ENCODE peak calls at places on chromosome 21, in eight cellular contexts. F is H1, P is fibroblast of lung, E is neuronal stem cell, Q is IMR-90, V is PC-3, W is MM.1S, T is H9. N is an unnamed sample.

GRCh38 chr21:38631171-38631570 is 132.9 kb upstream of the ERG start:
- DNase-seq in E (no peak), F (no peak), W (no peak), T (no peak), Q (no peak), V (no peak), P (peak; percentile 93), N (no peak)

GRCh38 chr21:46294647-46295176 is 8.6 kb downstream of the YBEY start:
- DNase-seq in E (no peak), T (no peak), Q (peak; percentile 68), V (no peak), F (no peak), W (no peak), P (peak; percentile 86), N (no peak)

GRCh38 chr21:40095477-40095876 is 228.2 kb downstream of the PCP4 start:
- DNase-seq in V (no peak), W (no peak), P (no peak), Q (no peak), T (no peak), F (no peak), E (no peak), N (no peak)

GRCh38 chr21:28885853-28886177 is 106.9 kb downstream of the LTN1 start:
- DNase-seq in V (no peak), W (no peak), Q (no peak), E (no peak), T (no peak), P (no peak), F (no peak), N (no peak)

GRCh38 chr21:45935628-45936027 is 45.9 kb upstream of the COL6A1 start:
- DNase-seq in F (peak; percentile 49), T (no peak), V (no peak), E (peak; percentile 39), P (peak; percentile 62), Q (peak; percentile 63), W (no peak), N (no peak)

GRCh38 chr21:27581168-27581567 is 614.3 kb upstream of the ADAMTS5 start:
- DNase-seq in Q (peak; percentile 63), F (no peak), P (peak; percentile 79), E (no peak), V (peak; percentile 71), W (no peak), T (no peak), N (peak; percentile 78)

GRCh38 chr21:18646114-18646513 is 242.5 kb upstream of the TMPRSS15 start:
- DNase-seq in F (no peak), Q (no peak), E (no peak), V (no peak), P (no peak), T (no peak), W (peak; percentile 7), N (no peak)

GRCh38 chr21:29017639-29018237 is 1.4 kb downstream of the RWDD2B start:
- DNase-seq in T (no peak), Q (no peak), P (no peak), E (no peak), V (no peak), W (no peak), F (no peak), N (no peak)

GRCh38 chr21:35217504-35218060 is 168.5 kb upstream of the RUNX1 start:
- DNase-seq in Q (peak; percentile 85), V (peak; percentile 100), E (no peak), W (peak; percentile 46), P (peak; percentile 95), T (peak; percentile 45), F (no peak), N (peak; percentile 100)

GRCh38 chr21:35491920-35492678 is 443.0 kb upstream of the RUNX1 start:
- DNase-seq in E (no peak), W (no peak), T (no peak), F (no peak), Q (no peak), P (no peak), V (no peak), N (no peak)

GRCh38 chr21:15604424-15604823 is 125.4 kb upstream of the USP25 start:
- DNase-seq in E (no peak), T (no peak), W (no peak), V (peak; percentile 92), F (no peak), P (peak; percentile 70), Q (peak; percentile 32), N (no peak)

GRCh38 chr21:45994738-45995685 is 13.4 kb downstream of the COL6A1 start:
- DNase-seq in V (no peak), W (no peak), Q (no peak), F (no peak), T (no peak), E (no peak), P (no peak), N (no peak)

GRCh38 chr21:38273745-38274544 is 17.2 kb downstream of the KCNJ15 start:
- DNase-seq in E (no peak), W (no peak), P (no peak), T (no peak), F (no peak), V (no peak), Q (peak; percentile 74), N (no peak)

GRCh38 chr21:46184625-46185555 is 631 bp upstream of the SPATC1L start:
- DNase-seq in T (peak; percentile 95), F (peak; percentile 89), W (peak; percentile 84), P (peak; percentile 94), V (peak; percentile 65), E (peak; percentile 95), Q (peak; percentile 75), N (no peak)

GRCh38 chr21:36096398-36097290 is 26.8 kb downstream of the CBR1 start:
- DNase-seq in P (peak; percentile 27), E (no peak), T (peak; percentile 37), Q (no peak), W (no peak), F (no peak), V (no peak), N (no peak)

GRCh38 chr21:45983981-45984551 is 2.5 kb downstream of the COL6A1 start:
- DNase-seq in E (no peak), F (no peak), V (peak; percentile 65), Q (no peak), T (no peak), W (no peak), P (no peak), N (no peak)

DNA sequence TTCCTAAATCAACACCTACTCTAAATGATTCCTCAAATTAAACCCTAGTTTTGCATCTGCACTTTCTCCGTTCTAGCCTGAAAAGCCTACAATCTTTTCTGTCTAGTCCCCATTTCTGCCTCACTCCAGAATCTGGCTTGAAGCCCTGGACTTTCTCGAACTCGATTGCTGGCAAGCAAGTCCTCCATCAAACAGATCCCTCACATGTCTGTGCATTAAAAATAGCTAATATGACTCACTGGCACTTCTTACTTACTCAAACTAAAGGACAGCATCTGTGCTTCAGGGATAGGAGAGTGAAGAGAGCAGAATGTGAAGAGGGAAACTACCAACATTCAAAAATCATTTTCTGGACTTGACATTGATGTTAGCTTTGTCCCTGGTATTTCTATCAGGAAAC is 51.8 kb upstream of the CXADR start:
- DNase-seq in Q (peak; percentile 92), E (no peak), T (no peak), P (peak; percentile 94), F (no peak), V (peak; percentile 31), W (no peak), N (no peak)
- H3K4me2 ChIP-seq in Q (peak overlapping the region; percentile 75), E (no peak overlapping the region), T (no peak overlapping the region), P (peak overlapping the region; percentile 28), F (no peak overlapping the region), V (no peak overlapping the region), W (no peak overlapping the region), N (peak overlapping the region; percentile 75)

DNA sequence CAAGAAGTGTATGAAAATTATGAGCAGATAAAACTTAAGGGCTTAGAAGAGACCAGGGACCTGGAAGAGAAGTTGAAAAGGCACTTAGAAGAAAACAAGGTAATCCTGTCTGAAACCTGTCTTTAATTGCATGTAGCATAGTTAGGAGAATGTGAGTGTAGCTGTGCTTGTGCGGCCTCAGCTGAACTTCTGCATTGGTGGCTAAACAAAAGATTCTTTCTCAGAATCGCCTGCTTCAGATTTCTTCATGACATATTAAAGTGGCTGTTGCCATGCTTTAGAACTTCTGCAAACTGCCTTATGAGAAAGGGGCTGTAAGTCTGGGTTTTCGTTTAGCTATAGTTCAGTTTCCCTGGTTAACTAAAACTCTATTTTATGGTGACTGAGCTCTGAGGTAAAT is 94.5 kb downstream of the VPS26C start:
- DNase-seq in F (no peak), W (no peak), T (no peak), P (no peak), V (no peak), E (no peak), Q (no peak), N (no peak)
- H3K9ac ChIP-seq in F (no peak overlapping the region), W (no peak overlapping the region), T (no peak overlapping the region), P (no peak overlapping the region), V (no peak overlapping the region), E (no peak overlapping the region), Q (no peak overlapping the region), N (no peak overlapping the region)

DNA sequence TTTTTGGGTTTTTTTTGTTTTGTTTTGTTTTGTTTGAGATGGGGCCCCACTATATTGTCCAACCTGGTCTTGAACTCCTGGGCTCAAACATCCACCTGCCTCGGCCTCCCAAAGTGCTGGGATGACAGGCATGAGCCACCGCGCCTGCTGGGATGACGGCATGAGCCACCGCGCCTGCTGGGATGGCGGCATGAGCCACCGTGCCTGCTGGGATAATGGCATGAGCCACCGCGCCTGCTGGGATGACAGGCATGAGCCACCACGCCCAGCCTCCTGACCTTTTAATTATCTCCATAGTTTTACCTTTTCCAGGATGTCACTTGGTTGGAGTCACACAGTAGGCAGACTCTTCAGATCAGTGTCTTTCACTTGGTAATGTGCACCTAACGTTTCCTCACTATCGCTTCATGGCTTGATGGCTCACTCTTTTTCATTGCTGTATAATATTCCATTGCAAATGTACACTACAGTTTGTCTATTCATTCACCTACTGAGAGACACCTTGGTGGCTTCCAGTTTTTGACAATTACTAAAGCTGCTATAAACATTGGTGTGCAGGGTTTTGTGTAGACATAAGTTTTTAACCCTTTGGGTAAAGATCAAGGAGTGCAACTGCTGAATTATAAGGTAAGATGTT is 10.1 kb upstream of the PDXK start:
- DNase-seq in W (no peak), Q (no peak), T (no peak), F (no peak), E (no peak), V (no peak), P (no peak), N (no peak)
- H2AFZ ChIP-seq in W (no peak overlapping the region), Q (no peak overlapping the region), T (no peak overlapping the region), F (no peak overlapping the region), E (no peak overlapping the region), V (no peak overlapping the region), P (no peak overlapping the region), N (no peak overlapping the region)

GRCh38 chr21:41817877-41818855 is 51.3 kb upstream of the RIPK4 start:
- DNase-seq in P (no peak), W (no peak), Q (no peak), V (no peak), F (no peak), E (no peak), T (no peak), N (no peak)

GRCh38 chr21:41819236-41819855 is 52.5 kb upstream of the RIPK4 start:
- DNase-seq in P (no peak), Q (no peak), V (no peak), T (no peak), F (no peak), W (no peak), E (no peak), N (no peak)

GRCh38 chr21:41815652-41816582 is 49.1 kb upstream of the RIPK4 start:
- DNase-seq in E (no peak), F (no peak), Q (no peak), W (no peak), P (no peak), T (no peak), V (no peak), N (no peak)

GRCh38 chr21:41816583-41817165 is 49.8 kb upstream of the RIPK4 start:
- DNase-seq in V (peak; percentile 67), E (peak; percentile 39), F (peak; percentile 78), P (peak; percentile 42), Q (peak; percentile 46), W (peak; percentile 87), T (peak; percentile 74), N (peak; percentile 1)

GRCh38 chr21:41817228-41817627 is 50.4 kb upstream of the RIPK4 start:
- DNase-seq in T (peak; percentile 57), P (peak; percentile 62), V (peak; percentile 89), F (peak; percentile 61), Q (peak; percentile 83), W (peak; percentile 75), E (peak; percentile 32), N (peak; percentile 46)
- H3K4me2 ChIP-seq in T (no peak overlapping the region), P (no peak overlapping the region), V (no peak overlapping the region), F (no peak overlapping the region), Q (no peak overlapping the region), W (peak overlapping the region; percentile 4), E (no peak overlapping the region), N (no peak overlapping the region)